ENCODE peak calls at places on chromosomes 2 and 18, in four cellular contexts. D is GM12891, Q is K562, R is HepG2. J is an unnamed sample.

GRCh38 chr2:112686348-112687217 is 34.2 kb upstream of the NT5DC4 start:
- DNase-seq in D (no peak), Q (peak), R (no peak), J (no peak)

GRCh38 chr2:70161069-70161534 is 29.7 kb downstream of the C2orf42 start:
- DNase-seq in D (no peak), Q (no peak), R (no peak), J (no peak)

GRCh38 chr2:226655871-226656270 is 143.7 kb downstream of the IRS1 start:
- DNase-seq in D (no peak), Q (no peak), R (no peak), J (no peak)

GRCh38 chr2:83900859-83901258 is 558.2 kb downstream of the SUCLG1 start:
- DNase-seq in D (no peak), Q (no peak), R (no peak), J (no peak)

GRCh38 chr2:80126596-80127189 is 177.9 kb downstream of the LRRTM1 start:
- DNase-seq in D (no peak), Q (no peak), R (no peak), J (no peak)

GRCh38 chr2:75606851-75607798 is 39.5 kb upstream of the MRPL19 start:
- DNase-seq in D (no peak), Q (no peak), R (no peak), J (no peak)

GRCh38 chr2:207807516-207807915 is 37.8 kb upstream of the FZD5 start:
- DNase-seq in D (peak), Q (no peak), R (no peak), J (no peak)

GRCh38 chr2:52414596-52414995 is 1353.0 kb upstream of the CHAC2 start:
- DNase-seq in D (no peak), Q (no peak), R (no peak), J (no peak)

GRCh38 chr2:183409662-183410061 is 285.4 kb downstream of the NUP35 start:
- DNase-seq in D (no peak), Q (no peak), R (no peak), J (no peak)

GRCh38 chr2:204706939-204707338 is 161.7 kb downstream of the PARD3B start:
- DNase-seq in D (no peak), Q (no peak), R (no peak), J (no peak)

GRCh38 chr2:57740905-57741304 is 305.7 kb upstream of the VRK2 start:
- DNase-seq in D (no peak), Q (no peak), R (no peak), J (no peak)

GRCh38 chr2:234249873-234250272 is 199.4 kb downstream of the SPP2 start:
- DNase-seq in D (no peak), Q (no peak), R (no peak), J (no peak)

GRCh38 chr2:70132244-70133126 is 45.2 kb downstream of the PCBP1 start:
- DNase-seq in D (no peak), Q (no peak), R (peak), J (no peak)

GRCh38 chr2:75954761-75955160 is 244.0 kb upstream of the GCFC2 start:
- DNase-seq in D (no peak), Q (no peak), R (no peak), J (no peak)

GRCh38 chr2:207469953-207470699 is 59.6 kb upstream of the CREB1 start:
- DNase-seq in D (no peak), Q (no peak), R (no peak), J (no peak)

GRCh38 chr2:239763433-239764097 is 261.6 kb downstream of the NDUFA10 start:
- DNase-seq in D (no peak), Q (no peak), R (no peak), J (no peak)

GRCh38 chr2:235930701-235931100 is 237.5 kb downstream of the GBX2 start:
- DNase-seq in D (no peak), Q (no peak), R (no peak), J (no peak)

GRCh38 chr2:25079050-25079635 is 37.3 kb downstream of the EFR3B start:
- DNase-seq in D (no peak), Q (no peak), R (no peak), J (no peak)

GRCh38 chr2:62660087-62660486 is 45.4 kb upstream of the EHBP1 start:
- DNase-seq in D (peak), Q (no peak), R (no peak), J (peak)

GRCh38 chr18:55384551-55385275 is 203.3 kb downstream of the TCF4 start:
- DNase-seq in D (no peak), Q (peak), R (peak), J (no peak)

GRCh38 chr2:196354186-196354585 is 182.8 kb upstream of the STK17B start:
- DNase-seq in D (no peak), Q (no peak), R (no peak), J (no peak)

GRCh38 chr2:196356332-196356731 is 185.0 kb upstream of the STK17B start:
- DNase-seq in D (no peak), Q (no peak), R (no peak), J (no peak)

DNA sequence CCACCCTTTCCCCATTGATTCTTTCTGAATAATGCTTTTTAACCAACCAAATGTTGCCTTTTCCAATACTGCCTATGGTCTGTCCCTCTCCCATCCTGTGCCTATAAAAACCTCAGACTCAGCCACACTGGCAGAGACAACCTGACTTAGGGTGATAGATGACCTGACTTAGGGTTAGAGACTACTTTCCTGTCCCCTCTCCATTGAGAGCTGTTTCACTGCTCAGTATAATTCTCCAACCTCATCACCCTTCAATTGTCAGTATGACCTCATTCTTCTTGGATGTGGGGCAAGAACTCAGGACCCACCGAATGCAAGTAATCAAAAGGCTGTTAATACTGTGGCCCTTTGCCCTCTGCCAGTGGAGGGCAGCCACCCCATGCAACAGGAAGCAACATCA is 182.3 kb upstream of the STK17B start:
- DNase-seq in D (no peak), Q (no peak), R (no peak), J (no peak)
- TF ChIP-seq TAF1 in D (no peak), Q (no peak), R (no peak), J (no peak)

GRCh38 chr2:19124135-19124534 is 234.3 kb downstream of the OSR1 start:
- DNase-seq in D (no peak), Q (no peak), R (no peak), J (no peak)
- TF ChIP-seq POLR2AphosphoS5 in D (no peak), Q (no peak), R (no peak), J (no peak)

DNA sequence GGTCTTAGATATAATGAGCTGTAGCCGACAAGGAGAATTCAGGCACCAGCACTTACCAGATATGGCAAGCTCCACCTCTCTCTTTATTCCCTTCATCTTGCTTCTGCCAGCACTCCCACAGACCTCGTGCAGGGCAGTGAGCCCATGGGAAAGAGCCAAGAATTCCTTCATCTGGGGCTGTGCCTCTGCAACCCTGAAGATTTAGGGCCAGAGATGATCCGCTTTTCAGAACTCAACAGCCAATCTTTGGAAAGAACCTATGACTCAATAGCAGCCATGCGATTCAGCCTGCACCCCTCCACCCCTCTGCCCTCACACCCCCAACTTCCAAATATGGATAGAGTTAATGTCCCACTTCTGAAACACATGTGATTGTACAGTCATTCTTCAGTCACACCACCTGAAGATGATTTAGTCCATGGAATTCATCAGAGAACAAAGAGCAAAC is 533.7 kb upstream of the TNP1 start:
- DNase-seq in D (no peak), Q (no peak), R (no peak), J (no peak)
- TF ChIP-seq POLR2A in D (no peak), Q (no peak), R (no peak), J (no peak)

GRCh38 chr2:28507806-28508764 is 12.2 kb downstream of the PLB1 start:
- DNase-seq in D (no peak), Q (peak), R (peak), J (no peak)
- TF ChIP-seq TAF1 in D (no peak), Q (no peak), R (no peak), J (no peak)

DNA sequence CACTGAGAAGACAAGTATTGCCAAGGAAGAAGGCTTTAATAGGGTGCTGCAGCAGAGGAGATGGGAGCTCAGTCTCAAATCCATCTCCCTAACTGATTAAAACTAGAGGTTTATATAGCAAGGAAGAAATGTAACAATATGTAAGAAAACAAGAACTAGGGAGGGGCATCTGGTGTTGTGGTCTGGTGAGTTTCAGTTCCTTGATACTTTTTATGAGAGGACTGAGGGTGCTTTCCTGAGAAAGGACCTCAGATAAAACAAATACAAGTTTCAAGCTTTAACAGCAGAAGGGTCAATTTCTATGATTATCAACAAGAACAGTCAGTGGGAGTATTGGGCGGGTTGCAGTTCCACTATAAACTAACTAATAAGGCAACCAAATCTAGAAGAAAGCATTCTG is 1967.5 kb downstream of the SUCLG1 start:
- DNase-seq in D (no peak), Q (no peak), R (no peak), J (no peak)
- TF ChIP-seq POLR2AphosphoS5 in D (no peak), Q (no peak), R (no peak), J (no peak)

DNA sequence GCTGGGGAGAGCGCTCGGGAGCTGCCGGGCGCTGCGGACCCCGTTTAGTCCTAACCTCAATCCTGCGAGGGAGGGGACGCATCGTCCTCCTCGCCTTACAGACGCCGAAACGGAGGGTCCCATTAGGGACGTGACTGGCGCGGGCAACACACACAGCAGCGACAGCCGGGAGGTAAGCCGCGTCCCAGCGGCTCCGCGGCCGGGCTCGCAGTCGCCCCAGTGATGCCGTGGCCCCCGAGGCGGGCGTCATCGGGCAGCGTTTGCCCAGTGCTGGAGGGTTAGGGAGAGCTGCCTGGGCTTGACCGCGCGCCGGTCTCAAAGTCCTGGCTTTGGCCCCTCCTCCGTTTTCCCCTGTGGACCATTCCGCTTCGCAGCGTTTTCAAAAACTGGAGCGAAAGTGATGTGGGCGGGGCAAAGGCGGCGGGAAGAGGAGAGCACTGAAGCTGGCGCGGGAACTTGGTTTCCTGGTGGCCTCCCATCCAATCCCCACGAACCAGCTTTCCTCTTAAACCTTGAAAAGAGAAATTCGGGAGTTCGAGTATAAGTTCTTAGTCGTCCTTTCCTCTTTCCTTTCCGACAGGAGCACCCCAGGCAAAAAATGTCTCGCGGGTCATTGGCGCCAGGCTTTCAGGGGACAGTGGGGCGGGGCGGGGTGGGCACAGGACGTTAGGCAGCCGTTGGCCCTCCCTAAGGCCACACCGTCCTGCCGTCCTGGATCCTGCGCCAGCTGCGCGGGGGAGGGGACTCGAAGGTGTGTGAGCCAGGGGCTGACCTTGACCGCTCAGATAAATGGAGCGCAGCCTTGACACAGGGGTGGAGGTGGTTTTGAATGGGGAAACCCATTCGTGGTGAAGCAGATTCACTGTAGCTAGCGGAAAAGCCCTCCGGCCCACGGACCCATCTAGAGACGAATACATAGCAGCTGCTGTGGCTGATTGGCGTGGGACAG is 819 bp downstream of the TYMS start:
- DNase-seq in D (peak), Q (peak), R (peak), J (peak)
- TF ChIP-seq POLR2A in D (peak), Q (peak), R (peak), J (peak)

GRCh38 chr18:24398515-24398914 is 891 bp upstream of the OSBPL1A start:
- DNase-seq in D (no peak), Q (no peak), R (no peak), J (no peak)

GRCh38 chr18:24403076-24403475 is 5.5 kb upstream of the OSBPL1A start:
- DNase-seq in D (no peak), Q (no peak), R (no peak), J (no peak)

GRCh38 chr18:24400587-24400986 is 3.0 kb upstream of the OSBPL1A start:
- DNase-seq in D (no peak), Q (no peak), R (no peak), J (no peak)

GRCh38 chr18:24404591-24404990 is 7.0 kb upstream of the OSBPL1A start:
- DNase-seq in D (no peak), Q (no peak), R (no peak), J (no peak)

GRCh38 chr18:24402209-24402785 is 4.7 kb upstream of the OSBPL1A start:
- DNase-seq in D (no peak), Q (no peak), R (no peak), J (no peak)
- TF ChIP-seq TAF1 in D (no peak), Q (no peak), R (no peak), J (no peak)

DNA sequence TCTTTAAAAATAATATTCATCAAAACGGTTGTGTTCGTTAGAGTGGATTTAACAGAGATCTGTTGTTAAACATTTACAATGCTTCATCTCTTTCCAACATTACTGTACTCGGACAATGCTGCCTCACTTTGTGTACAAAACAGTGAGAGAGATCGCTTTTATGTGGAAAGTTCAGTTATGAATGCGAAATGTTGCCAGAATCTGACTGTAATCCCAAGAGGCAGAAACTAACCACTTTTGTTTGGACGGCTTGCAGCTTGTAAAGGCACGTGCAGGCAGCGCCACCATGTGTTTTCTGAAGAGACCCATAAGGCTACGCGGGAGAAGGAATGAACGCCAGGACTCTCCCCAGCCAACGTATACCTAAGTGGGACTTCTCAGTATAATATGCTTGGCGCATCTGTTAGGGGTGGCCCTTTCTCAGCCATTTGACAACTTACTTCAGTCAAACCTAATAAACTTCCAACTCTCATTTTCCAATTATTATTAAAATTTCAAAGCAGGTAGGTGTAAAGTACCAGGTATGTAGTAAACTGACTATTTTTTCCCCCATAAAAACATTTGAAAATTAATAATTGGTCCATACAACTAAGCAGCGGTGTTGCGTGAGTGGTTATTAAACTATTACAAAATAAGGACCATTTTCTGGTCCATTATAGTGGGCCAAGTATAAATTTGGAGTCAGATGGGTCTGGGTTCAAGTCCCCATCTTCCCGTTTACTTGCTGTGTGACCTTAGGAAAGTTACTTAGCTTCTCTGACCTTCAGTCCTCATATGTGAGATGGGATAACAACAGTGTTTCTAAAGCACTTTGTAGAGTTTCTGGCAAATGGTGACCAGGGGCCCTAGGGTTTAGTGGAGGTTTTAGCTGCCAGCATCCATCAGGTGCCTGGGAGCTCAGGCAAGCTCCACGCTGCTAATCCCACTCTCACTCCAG is 5.6 kb upstream of the NAPG start:
- DNase-seq in D (peak), Q (peak), R (peak), J (peak)
- TF ChIP-seq POLR2AphosphoS5 in D (no peak), Q (no peak), R (no peak), J (no peak)

DNA sequence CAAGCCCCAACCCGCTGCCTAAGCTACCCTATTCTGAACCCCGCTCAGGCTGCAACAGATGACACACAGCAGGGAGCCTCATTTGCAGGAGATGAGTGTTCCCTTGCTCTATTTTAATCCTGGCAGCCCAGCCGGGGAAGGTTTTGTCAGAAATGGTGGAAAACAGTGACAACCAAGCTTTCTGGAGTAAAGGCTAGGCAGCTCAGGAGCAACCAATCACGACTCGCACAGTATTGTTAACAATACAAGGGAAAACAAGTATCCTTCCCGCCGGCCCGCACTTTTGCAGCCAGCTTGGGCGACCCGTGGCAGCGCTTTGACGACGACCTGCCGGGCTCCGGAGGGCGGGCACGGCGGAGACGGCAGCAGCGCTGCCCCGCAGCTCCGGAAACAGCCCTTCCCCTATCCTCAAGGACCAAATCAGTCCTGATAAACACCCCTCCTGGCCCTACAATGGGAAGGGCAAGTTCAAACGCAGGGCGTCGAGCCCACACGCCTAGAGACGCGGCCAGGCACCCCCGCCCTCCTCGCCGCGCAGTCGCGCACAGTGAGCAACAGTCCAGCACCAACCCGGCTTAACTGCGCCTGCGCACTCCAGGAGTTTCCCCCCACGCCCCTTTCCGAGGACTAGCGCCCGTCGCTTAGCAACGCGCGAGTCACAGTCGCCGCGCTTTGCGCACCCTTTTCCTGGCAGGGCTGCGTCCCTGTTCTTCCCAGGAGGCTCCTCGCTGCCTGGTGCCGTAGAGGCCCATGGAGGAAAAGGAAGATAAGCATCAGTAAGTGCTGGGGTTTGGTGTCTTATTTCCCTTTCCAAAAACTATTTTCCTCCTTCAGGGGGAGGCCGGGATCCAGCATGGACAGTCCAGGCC is 74.4 kb upstream of the TSPYL6 start:
- DNase-seq in D (peak), Q (peak), R (peak), J (peak)
- TF ChIP-seq POLR2A in D (no peak), Q (peak), R (peak), J (no peak)